ENCODE peak calls at places on chromosomes 4 and X, in nine cellular contexts. One of them, this sample, is unnamed. For H3K27me3 and H3K4me1, the result is how much of the 10 kb centered on the place peaks cover.

GRCh38 chr4:83639849-83640493 is 104.1 kb downstream of the GPAT3 start:
- DNase-seq in fibroblast of lung: peak
- DNase-seq in ascending aorta: no peak
- DNase-seq in body of pancreas: peak
- DNase-seq in stomach: peak
- DNase-seq in DND-41: peak
- DNase-seq in ovary: peak
- DNase-seq in psoas muscle: no peak
- DNase-seq in hepatocyte: peak
- DNase-seq in this sample: peak

GRCh38 chr4:152699313-152699712 is 19.5 kb upstream of the TMEM154 start:
- DNase-seq in psoas muscle: no peak
- DNase-seq in fibroblast of lung: no peak
- DNase-seq in DND-41: no peak
- DNase-seq in hepatocyte: no peak
- DNase-seq in ascending aorta: no peak
- DNase-seq in ovary: no peak
- DNase-seq in body of pancreas: no peak
- DNase-seq in stomach: no peak
- DNase-seq in this sample: no peak

GRCh38 chr4:183416878-183417277 is 27.6 kb upstream of the CDKN2AIP start:
- DNase-seq in ovary: no peak
- DNase-seq in ascending aorta: no peak
- DNase-seq in psoas muscle: no peak
- DNase-seq in hepatocyte: no peak
- DNase-seq in body of pancreas: no peak
- DNase-seq in fibroblast of lung: no peak
- DNase-seq in stomach: no peak
- DNase-seq in DND-41: no peak
- DNase-seq in this sample: no peak

GRCh38 chr4:14918336-14918735 is 83.9 kb upstream of the CPEB2 start:
- DNase-seq in DND-41: no peak
- DNase-seq in ascending aorta: no peak
- DNase-seq in ovary: no peak
- DNase-seq in stomach: no peak
- DNase-seq in psoas muscle: no peak
- DNase-seq in body of pancreas: no peak
- DNase-seq in fibroblast of lung: no peak
- DNase-seq in hepatocyte: no peak
- DNase-seq in this sample: no peak

GRCh38 chrX:341541-342101 is 23.0 kb upstream of the GTPBP6 start:
- DNase-seq in psoas muscle: peak
- DNase-seq in ascending aorta: no peak
- DNase-seq in body of pancreas: peak
- DNase-seq in stomach: no peak
- DNase-seq in hepatocyte: no peak
- DNase-seq in ovary: no peak
- DNase-seq in DND-41: no peak
- DNase-seq in fibroblast of lung: no peak
- DNase-seq in this sample: no peak

GRCh38 chrX:12970691-12971202 is 4.2 kb upstream of the TMSB4X start:
- DNase-seq in hepatocyte: peak
- DNase-seq in ovary: no peak
- DNase-seq in body of pancreas: peak
- DNase-seq in ascending aorta: no peak
- DNase-seq in fibroblast of lung: peak
- DNase-seq in psoas muscle: no peak
- DNase-seq in DND-41: peak
- DNase-seq in stomach: no peak
- DNase-seq in this sample: no peak

GRCh38 chr4:129109965-129110824 is 14.2 kb downstream of the C4orf33 start:
- DNase-seq in fibroblast of lung: no peak
- DNase-seq in stomach: no peak
- DNase-seq in psoas muscle: no peak
- DNase-seq in ascending aorta: no peak
- DNase-seq in hepatocyte: no peak
- DNase-seq in body of pancreas: peak
- DNase-seq in ovary: no peak
- DNase-seq in DND-41: no peak
- DNase-seq in this sample: no peak

GRCh38 chr4:9703391-9703790 is 78.0 kb upstream of the DRD5 start:
- DNase-seq in psoas muscle: peak
- DNase-seq in stomach: peak
- DNase-seq in ovary: no peak
- DNase-seq in body of pancreas: peak
- DNase-seq in DND-41: peak
- DNase-seq in ascending aorta: no peak
- DNase-seq in fibroblast of lung: no peak
- DNase-seq in hepatocyte: peak
- DNase-seq in this sample: peak

GRCh38 chr4:184811484-184812180 is 14.1 kb downstream of the ACSL1 start:
- DNase-seq in hepatocyte: no peak
- DNase-seq in ascending aorta: no peak
- DNase-seq in body of pancreas: no peak
- DNase-seq in stomach: no peak
- DNase-seq in fibroblast of lung: no peak
- DNase-seq in ovary: no peak
- DNase-seq in DND-41: no peak
- DNase-seq in psoas muscle: no peak
- DNase-seq in this sample: no peak

GRCh38 chr4:73589887-73590801 is 30.1 kb downstream of the RASSF6 start:
- DNase-seq in body of pancreas: peak
- DNase-seq in ovary: no peak
- DNase-seq in fibroblast of lung: peak
- DNase-seq in ascending aorta: no peak
- DNase-seq in stomach: no peak
- DNase-seq in psoas muscle: no peak
- DNase-seq in DND-41: no peak
- DNase-seq in hepatocyte: peak
- DNase-seq in this sample: no peak

GRCh38 chrX:96540111-96540631 is 144.5 kb upstream of the DIAPH2 start:
- DNase-seq in body of pancreas: no peak
- DNase-seq in hepatocyte: no peak
- DNase-seq in DND-41: no peak
- DNase-seq in ascending aorta: no peak
- DNase-seq in psoas muscle: no peak
- DNase-seq in stomach: no peak
- DNase-seq in fibroblast of lung: no peak
- DNase-seq in ovary: no peak
- DNase-seq in this sample: no peak

GRCh38 chrX:48083212-48083611 is 11.8 kb upstream of the ZNF630 start:
- DNase-seq in DND-41: peak
- DNase-seq in body of pancreas: peak
- DNase-seq in ascending aorta: no peak
- DNase-seq in fibroblast of lung: peak
- DNase-seq in hepatocyte: peak
- DNase-seq in ovary: peak
- DNase-seq in psoas muscle: no peak
- DNase-seq in stomach: peak
- DNase-seq in this sample: peak

GRCh38 chr4:173537628-173538147 is 7.7 kb upstream of the HAND2 start:
- DNase-seq in ovary: no peak
- DNase-seq in psoas muscle: no peak
- DNase-seq in body of pancreas: no peak
- DNase-seq in hepatocyte: no peak
- DNase-seq in stomach: no peak
- DNase-seq in fibroblast of lung: no peak
- DNase-seq in ascending aorta: no peak
- DNase-seq in DND-41: no peak
- DNase-seq in this sample: peak
- H3K4me3 ChIP-seq in ovary: peak
- H3K4me3 ChIP-seq in psoas muscle: peak
- H3K4me3 ChIP-seq in body of pancreas: no peak
- H3K4me3 ChIP-seq in hepatocyte: peak
- H3K4me3 ChIP-seq in stomach: peak
- H3K4me3 ChIP-seq in fibroblast of lung: no peak
- H3K4me3 ChIP-seq in ascending aorta: peak
- H3K4me3 ChIP-seq in DND-41: no peak
- H3K4me3 ChIP-seq in this sample: peak

DNA sequence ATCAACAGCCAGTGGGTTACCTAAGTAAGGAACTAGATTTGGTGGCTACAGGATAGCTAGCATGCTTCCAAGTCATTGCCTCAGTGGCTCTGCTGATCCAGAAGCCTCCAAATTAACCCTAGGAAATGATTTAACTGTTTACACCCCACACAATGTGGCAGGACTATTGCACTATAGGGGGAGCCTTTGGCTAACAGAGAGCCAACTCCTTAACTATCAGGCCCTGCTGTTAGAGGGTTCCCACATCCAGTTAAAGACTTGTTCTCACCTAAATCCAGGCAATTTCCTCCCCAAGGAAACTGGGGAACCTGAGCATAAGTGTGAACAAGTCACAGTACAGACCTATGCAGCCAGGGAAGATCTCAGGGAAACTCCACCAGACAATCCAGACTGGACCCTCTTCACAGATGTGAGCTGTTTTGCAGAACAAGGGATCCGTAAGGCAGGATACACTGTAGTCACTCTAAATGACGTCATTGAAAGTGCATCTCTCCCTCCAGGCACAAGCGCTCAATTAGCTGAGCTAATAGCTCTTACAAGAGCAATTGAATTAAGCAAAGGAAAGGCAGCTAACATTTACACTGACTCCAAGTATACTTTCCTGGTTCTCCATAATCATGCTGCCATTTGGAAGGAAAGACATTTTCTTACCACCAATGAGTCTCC is 185.3 kb upstream of the SPOCK3 start:
- DNase-seq in body of pancreas: no peak
- DNase-seq in hepatocyte: no peak
- DNase-seq in ovary: no peak
- DNase-seq in ascending aorta: no peak
- DNase-seq in stomach: no peak
- DNase-seq in DND-41: no peak
- DNase-seq in fibroblast of lung: no peak
- DNase-seq in psoas muscle: no peak
- DNase-seq in this sample: peak
- H3K27me3 ChIP-seq in body of pancreas: under half
- H3K27me3 ChIP-seq in hepatocyte: under half
- H3K27me3 ChIP-seq in ovary: under half
- H3K27me3 ChIP-seq in ascending aorta: under half
- H3K27me3 ChIP-seq in stomach: under half
- H3K27me3 ChIP-seq in DND-41: under half
- H3K27me3 ChIP-seq in fibroblast of lung: under half
- H3K27me3 ChIP-seq in psoas muscle: under half
- H3K27me3 ChIP-seq in this sample: under half

DNA sequence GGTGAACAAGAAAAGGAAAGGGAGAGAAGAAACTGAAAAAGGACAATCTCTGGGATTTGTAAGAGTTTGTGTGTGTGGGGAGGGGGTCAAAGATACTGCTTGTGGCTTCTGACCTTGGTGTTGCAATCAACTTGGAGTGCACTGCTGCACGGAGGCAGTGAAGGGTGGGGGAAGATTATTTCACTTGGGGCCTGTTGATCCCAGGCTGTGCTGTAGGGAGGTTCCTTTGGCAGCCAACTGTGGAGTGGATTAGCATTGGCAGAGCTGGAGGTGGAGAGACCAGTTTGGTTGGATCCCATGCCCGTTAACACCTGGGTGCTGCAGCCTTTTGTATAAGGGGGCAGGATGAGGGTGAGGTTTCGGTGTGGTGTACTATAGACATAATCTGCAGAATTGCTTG is 38.2 kb downstream of the AFF1 start:
- DNase-seq in hepatocyte: peak
- DNase-seq in psoas muscle: peak
- DNase-seq in body of pancreas: peak
- DNase-seq in ovary: peak
- DNase-seq in DND-41: peak
- DNase-seq in stomach: peak
- DNase-seq in ascending aorta: no peak
- DNase-seq in fibroblast of lung: no peak
- DNase-seq in this sample: no peak
- H3K4me1 ChIP-seq in hepatocyte: under half
- H3K4me1 ChIP-seq in psoas muscle: under half
- H3K4me1 ChIP-seq in body of pancreas: half or more
- H3K4me1 ChIP-seq in ovary: under half
- H3K4me1 ChIP-seq in DND-41: half or more
- H3K4me1 ChIP-seq in stomach: under half
- H3K4me1 ChIP-seq in ascending aorta: under half
- H3K4me1 ChIP-seq in fibroblast of lung: under half
- H3K4me1 ChIP-seq in this sample: under half

GRCh38 chrX:148609766-148610698 is 109.6 kb downstream of the AFF2 start:
- DNase-seq in ovary: no peak
- DNase-seq in body of pancreas: no peak
- DNase-seq in hepatocyte: peak
- DNase-seq in stomach: no peak
- DNase-seq in fibroblast of lung: peak
- DNase-seq in ascending aorta: no peak
- DNase-seq in psoas muscle: no peak
- DNase-seq in DND-41: no peak
- DNase-seq in this sample: no peak
- H3K4me3 ChIP-seq in ovary: no peak
- H3K4me3 ChIP-seq in body of pancreas: no peak
- H3K4me3 ChIP-seq in hepatocyte: no peak
- H3K4me3 ChIP-seq in stomach: no peak
- H3K4me3 ChIP-seq in fibroblast of lung: no peak
- H3K4me3 ChIP-seq in ascending aorta: no peak
- H3K4me3 ChIP-seq in psoas muscle: no peak
- H3K4me3 ChIP-seq in DND-41: no peak
- H3K4me3 ChIP-seq in this sample: no peak

DNA sequence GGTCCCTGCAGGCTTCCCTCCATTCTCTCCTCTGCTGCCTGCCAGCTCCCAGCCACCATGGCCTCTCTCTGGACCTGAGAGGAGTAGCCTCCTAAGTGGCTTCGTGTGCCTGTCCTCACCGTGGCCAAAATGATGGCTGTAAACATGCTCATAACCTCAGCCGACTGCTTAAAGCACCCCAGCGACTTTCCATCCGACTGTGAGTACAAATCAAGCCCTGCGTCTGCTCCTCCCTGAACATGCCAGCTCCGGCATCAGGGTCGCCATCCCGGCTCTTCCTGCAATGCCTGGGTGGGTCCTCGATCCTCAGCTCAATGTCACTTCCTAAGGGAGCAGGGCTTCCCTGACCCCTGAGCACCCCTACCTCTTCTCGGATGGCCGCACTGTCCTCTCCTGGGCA is 3.3 kb upstream of the SORCS2 start:
- DNase-seq in ovary: no peak
- DNase-seq in body of pancreas: no peak
- DNase-seq in stomach: no peak
- DNase-seq in hepatocyte: no peak
- DNase-seq in ascending aorta: no peak
- DNase-seq in psoas muscle: peak
- DNase-seq in fibroblast of lung: no peak
- DNase-seq in DND-41: no peak
- DNase-seq in this sample: no peak
- H3K27me3 ChIP-seq in ovary: under half
- H3K27me3 ChIP-seq in body of pancreas: under half
- H3K27me3 ChIP-seq in stomach: half or more
- H3K27me3 ChIP-seq in hepatocyte: under half
- H3K27me3 ChIP-seq in ascending aorta: under half
- H3K27me3 ChIP-seq in psoas muscle: under half
- H3K27me3 ChIP-seq in fibroblast of lung: under half
- H3K27me3 ChIP-seq in DND-41: under half
- H3K27me3 ChIP-seq in this sample: half or more

DNA sequence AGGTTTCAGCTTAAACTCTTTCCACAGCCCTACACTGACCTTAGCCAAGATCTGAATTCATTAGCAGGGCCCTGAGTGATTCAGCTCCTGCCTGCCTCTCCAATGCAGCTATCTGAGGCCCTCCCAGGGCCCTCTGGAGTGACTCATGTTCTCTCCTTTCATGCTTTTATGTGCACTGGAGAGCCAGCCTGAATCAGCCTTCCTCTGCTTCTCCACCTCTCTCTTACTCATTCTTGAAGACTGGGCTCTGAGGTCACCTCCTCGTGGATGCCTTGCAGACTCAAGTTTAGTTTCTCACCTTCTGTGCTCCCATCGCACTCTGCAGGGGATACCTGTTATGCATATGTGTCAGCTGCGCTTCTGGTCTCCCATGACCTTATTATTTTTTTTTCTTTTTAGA is 3.1 kb upstream of the OCIAD2 start:
- DNase-seq in DND-41: no peak
- DNase-seq in fibroblast of lung: peak
- DNase-seq in hepatocyte: peak
- DNase-seq in psoas muscle: no peak
- DNase-seq in body of pancreas: no peak
- DNase-seq in ovary: no peak
- DNase-seq in ascending aorta: peak
- DNase-seq in stomach: peak
- DNase-seq in this sample: peak
- H3K4me1 ChIP-seq in DND-41: under half
- H3K4me1 ChIP-seq in fibroblast of lung: under half
- H3K4me1 ChIP-seq in hepatocyte: under half
- H3K4me1 ChIP-seq in psoas muscle: under half
- H3K4me1 ChIP-seq in body of pancreas: under half
- H3K4me1 ChIP-seq in ovary: under half
- H3K4me1 ChIP-seq in ascending aorta: under half
- H3K4me1 ChIP-seq in stomach: under half
- H3K4me1 ChIP-seq in this sample: under half

This sample was measured in BE2C.